ENCODE peak calls at places on chromosome 16, in ten cellular contexts. B is retina, O is hippocampal formation, V is thoracic aorta, N is GM03348, D is smooth muscle cell of the brain vasculature, K is NCI-H460, R is GM19239, X is GM10248, Y is GM12892. M is an unnamed sample.
A peak's percentile ranks its signal among the peaks of the same experiment; 100 is the strongest.

GRCh38 chr16:79402356-79402755 is 198.2 kb downstream of the MAF start:
- DNase-seq in X (no peak), O (no peak), V (no peak), D (no peak), K (no peak), Y (no peak), B (no peak), R (no peak), N (no peak), M (no peak)

GRCh38 chr16:57265850-57266530 is 18.5 kb downstream of the PLLP start:
- DNase-seq in D (no peak), R (no peak), Y (no peak), K (peak; percentile 47), N (peak; percentile 73), O (peak; percentile 60), V (no peak), B (peak; percentile 39), X (no peak), M (peak; percentile 37)

GRCh38 chr16:14559809-14560227 is 70.2 kb downstream of the PARN start:
- DNase-seq in K (peak; percentile 15), O (peak; percentile 19), X (no peak), V (no peak), B (no peak), R (no peak), N (no peak), D (no peak), Y (no peak), M (peak; percentile 75)

GRCh38 chr16:54280751-54281150 is 5.8 kb downstream of the IRX3 start:
- DNase-seq in D (no peak), Y (no peak), V (no peak), B (no peak), K (no peak), X (no peak), R (no peak), O (no peak), N (peak; percentile 25), M (no peak)

GRCh38 chr16:28859326-28859725 is 4.3 kb upstream of the SH2B1 start:
- DNase-seq in D (no peak), O (no peak), V (no peak), K (no peak), X (no peak), N (no peak), B (no peak), Y (no peak), R (no peak), M (no peak)

GRCh38 chr16:79662122-79662521 is 61.6 kb upstream of the MAF start:
- DNase-seq in K (no peak), D (no peak), X (no peak), R (no peak), Y (no peak), O (no peak), B (no peak), V (no peak), N (no peak), M (no peak)

GRCh38 chr16:68563631-68564366 is 24.7 kb downstream of the ZFP90 start:
- DNase-seq in Y (no peak), V (no peak), D (no peak), K (no peak), R (no peak), N (no peak), B (no peak), O (no peak), X (no peak), M (no peak)

GRCh38 chr16:6714510-6714909 is 618.1 kb upstream of the RBFOX1 start:
- DNase-seq in K (no peak), X (no peak), B (no peak), Y (no peak), R (no peak), O (no peak), D (no peak), V (no peak), N (no peak), M (no peak)

GRCh38 chr16:68642436-68643064 is 2.6 kb upstream of the CDH3 start:
- DNase-seq in N (peak; percentile 46), R (no peak), V (no peak), B (peak; percentile 92), K (no peak), X (no peak), D (no peak), O (no peak), Y (no peak), M (peak; percentile 35)

GRCh38 chr16:79651363-79651762 is 50.8 kb upstream of the MAF start:
- DNase-seq in V (peak; percentile 29), K (no peak), O (peak; percentile 51), D (no peak), R (no peak), B (no peak), X (no peak), N (peak; percentile 12), Y (no peak), M (no peak)

GRCh38 chr16:74577882-74578366 is 29.0 kb downstream of the GLG1 start:
- DNase-seq in Y (no peak), N (peak; percentile 31), B (no peak), D (no peak), O (no peak), K (no peak), R (no peak), X (peak; percentile 31), V (no peak), M (no peak)

M was measured in NCI-H2029.